ENCODE peak calls at places on chromosomes 1 and 21, in nine cellular contexts. One of them, this sample, is unnamed.

GRCh38 chr1:117602862-117603261 is 3.0 kb upstream of the TENT5C start:
- DNase-seq in CD4-positive, CD25-positive, alpha-beta regulatory T cell: no peak
- DNase-seq in cardiac muscle cell: no peak
- DNase-seq in endothelial cell of umbilical vein: no peak
- DNase-seq in psoas muscle: no peak
- DNase-seq in HepG2: no peak
- DNase-seq in IMR-90: no peak
- DNase-seq in left ventricle myocardium inferior: no peak
- DNase-seq in PC-9: no peak
- DNase-seq in this sample: no peak

GRCh38 chr1:212219679-212220463 is 65.3 kb upstream of the PPP2R5A start:
- DNase-seq in CD4-positive, CD25-positive, alpha-beta regulatory T cell: no peak
- DNase-seq in cardiac muscle cell: peak
- DNase-seq in endothelial cell of umbilical vein: no peak
- DNase-seq in psoas muscle: no peak
- DNase-seq in HepG2: no peak
- DNase-seq in IMR-90: peak
- DNase-seq in left ventricle myocardium inferior: no peak
- DNase-seq in PC-9: no peak
- DNase-seq in this sample: no peak

GRCh38 chr1:231616667-231617066 is 9.9 kb upstream of the DISC1 start:
- DNase-seq in CD4-positive, CD25-positive, alpha-beta regulatory T cell: no peak
- DNase-seq in cardiac muscle cell: no peak
- DNase-seq in endothelial cell of umbilical vein: no peak
- DNase-seq in psoas muscle: no peak
- DNase-seq in HepG2: no peak
- DNase-seq in IMR-90: no peak
- DNase-seq in left ventricle myocardium inferior: no peak
- DNase-seq in PC-9: no peak
- DNase-seq in this sample: no peak

GRCh38 chr1:88462481-88463261 is 221.4 kb upstream of the PKN2 start:
- DNase-seq in CD4-positive, CD25-positive, alpha-beta regulatory T cell: no peak
- DNase-seq in cardiac muscle cell: peak
- DNase-seq in endothelial cell of umbilical vein: peak
- DNase-seq in psoas muscle: no peak
- DNase-seq in HepG2: no peak
- DNase-seq in IMR-90: peak
- DNase-seq in left ventricle myocardium inferior: peak
- DNase-seq in PC-9: peak
- DNase-seq in this sample: no peak

GRCh38 chr1:235502601-235503332 is 1.5 kb downstream of the B3GALNT2 start:
- DNase-seq in CD4-positive, CD25-positive, alpha-beta regulatory T cell: no peak
- DNase-seq in cardiac muscle cell: peak
- DNase-seq in endothelial cell of umbilical vein: peak
- DNase-seq in psoas muscle: no peak
- DNase-seq in HepG2: no peak
- DNase-seq in IMR-90: peak
- DNase-seq in left ventricle myocardium inferior: no peak
- DNase-seq in PC-9: no peak
- DNase-seq in this sample: no peak

GRCh38 chr1:207903767-207904166 is 7.2 kb downstream of the CD34 start:
- DNase-seq in CD4-positive, CD25-positive, alpha-beta regulatory T cell: no peak
- DNase-seq in cardiac muscle cell: peak
- DNase-seq in endothelial cell of umbilical vein: no peak
- DNase-seq in psoas muscle: no peak
- DNase-seq in HepG2: no peak
- DNase-seq in IMR-90: no peak
- DNase-seq in left ventricle myocardium inferior: no peak
- DNase-seq in PC-9: no peak
- DNase-seq in this sample: peak

GRCh38 chr1:228341814-228342626 is 64.6 kb downstream of the TRIM11 start:
- DNase-seq in CD4-positive, CD25-positive, alpha-beta regulatory T cell: no peak
- DNase-seq in cardiac muscle cell: no peak
- DNase-seq in endothelial cell of umbilical vein: no peak
- DNase-seq in psoas muscle: peak
- DNase-seq in HepG2: no peak
- DNase-seq in IMR-90: no peak
- DNase-seq in left ventricle myocardium inferior: peak
- DNase-seq in PC-9: no peak
- DNase-seq in this sample: no peak

GRCh38 chr1:20792177-20792576 is 5.1 kb upstream of the HP1BP3 start:
- DNase-seq in CD4-positive, CD25-positive, alpha-beta regulatory T cell: no peak
- DNase-seq in cardiac muscle cell: peak
- DNase-seq in endothelial cell of umbilical vein: no peak
- DNase-seq in psoas muscle: no peak
- DNase-seq in HepG2: no peak
- DNase-seq in IMR-90: peak
- DNase-seq in left ventricle myocardium inferior: no peak
- DNase-seq in PC-9: no peak
- DNase-seq in this sample: no peak

GRCh38 chr1:17831619-17832018 is 76.5 kb downstream of the ACTL8 start:
- DNase-seq in CD4-positive, CD25-positive, alpha-beta regulatory T cell: no peak
- DNase-seq in cardiac muscle cell: peak
- DNase-seq in endothelial cell of umbilical vein: no peak
- DNase-seq in psoas muscle: no peak
- DNase-seq in HepG2: peak
- DNase-seq in IMR-90: peak
- DNase-seq in left ventricle myocardium inferior: no peak
- DNase-seq in PC-9: peak
- DNase-seq in this sample: no peak

GRCh38 chr1:25871086-25871703 is 4.3 kb downstream of the PAQR7 start:
- DNase-seq in CD4-positive, CD25-positive, alpha-beta regulatory T cell: no peak
- DNase-seq in cardiac muscle cell: no peak
- DNase-seq in endothelial cell of umbilical vein: no peak
- DNase-seq in psoas muscle: peak
- DNase-seq in HepG2: peak
- DNase-seq in IMR-90: no peak
- DNase-seq in left ventricle myocardium inferior: no peak
- DNase-seq in PC-9: no peak
- DNase-seq in this sample: peak
- H3K27ac ChIP-seq in CD4-positive, CD25-positive, alpha-beta regulatory T cell: no peak
- H3K27ac ChIP-seq in cardiac muscle cell: peak
- H3K27ac ChIP-seq in endothelial cell of umbilical vein: no peak
- H3K27ac ChIP-seq in psoas muscle: no peak
- H3K27ac ChIP-seq in HepG2: peak
- H3K27ac ChIP-seq in IMR-90: no peak
- H3K27ac ChIP-seq in left ventricle myocardium inferior: no peak
- H3K27ac ChIP-seq in PC-9: no peak
- H3K27ac ChIP-seq in this sample: peak

GRCh38 chr21:38921511-38922215 is 115.9 kb downstream of the ETS2 start:
- DNase-seq in CD4-positive, CD25-positive, alpha-beta regulatory T cell: no peak
- DNase-seq in cardiac muscle cell: no peak
- DNase-seq in endothelial cell of umbilical vein: no peak
- DNase-seq in psoas muscle: no peak
- DNase-seq in HepG2: no peak
- DNase-seq in IMR-90: no peak
- DNase-seq in left ventricle myocardium inferior: no peak
- DNase-seq in PC-9: no peak
- DNase-seq in this sample: no peak
- H3K27ac ChIP-seq in CD4-positive, CD25-positive, alpha-beta regulatory T cell: no peak
- H3K27ac ChIP-seq in cardiac muscle cell: no peak
- H3K27ac ChIP-seq in endothelial cell of umbilical vein: no peak
- H3K27ac ChIP-seq in psoas muscle: no peak
- H3K27ac ChIP-seq in HepG2: no peak
- H3K27ac ChIP-seq in IMR-90: no peak
- H3K27ac ChIP-seq in left ventricle myocardium inferior: peak
- H3K27ac ChIP-seq in PC-9: peak
- H3K27ac ChIP-seq in this sample: no peak

GRCh38 chr1:204721378-204722041 is 36.0 kb upstream of the LRRN2 start:
- DNase-seq in CD4-positive, CD25-positive, alpha-beta regulatory T cell: no peak
- DNase-seq in cardiac muscle cell: no peak
- DNase-seq in endothelial cell of umbilical vein: no peak
- DNase-seq in psoas muscle: no peak
- DNase-seq in HepG2: no peak
- DNase-seq in IMR-90: no peak
- DNase-seq in left ventricle myocardium inferior: no peak
- DNase-seq in PC-9: no peak
- DNase-seq in this sample: no peak
- H3K27ac ChIP-seq in CD4-positive, CD25-positive, alpha-beta regulatory T cell: no peak
- H3K27ac ChIP-seq in cardiac muscle cell: no peak
- H3K27ac ChIP-seq in endothelial cell of umbilical vein: no peak
- H3K27ac ChIP-seq in psoas muscle: no peak
- H3K27ac ChIP-seq in HepG2: no peak
- H3K27ac ChIP-seq in IMR-90: no peak
- H3K27ac ChIP-seq in left ventricle myocardium inferior: no peak
- H3K27ac ChIP-seq in PC-9: no peak
- H3K27ac ChIP-seq in this sample: no peak

GRCh38 chr21:29343517-29343916 is 44.8 kb downstream of the BACH1 start:
- DNase-seq in CD4-positive, CD25-positive, alpha-beta regulatory T cell: no peak
- DNase-seq in cardiac muscle cell: peak
- DNase-seq in endothelial cell of umbilical vein: peak
- DNase-seq in psoas muscle: no peak
- DNase-seq in HepG2: no peak
- DNase-seq in IMR-90: peak
- DNase-seq in left ventricle myocardium inferior: no peak
- DNase-seq in PC-9: no peak
- DNase-seq in this sample: no peak
- H3K27ac ChIP-seq in CD4-positive, CD25-positive, alpha-beta regulatory T cell: no peak
- H3K27ac ChIP-seq in cardiac muscle cell: no peak
- H3K27ac ChIP-seq in endothelial cell of umbilical vein: peak
- H3K27ac ChIP-seq in psoas muscle: peak
- H3K27ac ChIP-seq in HepG2: no peak
- H3K27ac ChIP-seq in IMR-90: peak
- H3K27ac ChIP-seq in left ventricle myocardium inferior: peak
- H3K27ac ChIP-seq in PC-9: peak
- H3K27ac ChIP-seq in this sample: peak